ENCODE peak calls at places on chromosomes 5 and 9, in nine cellular contexts. V is cardiac fibroblast; K is activated CD8-positive, alpha-beta T cell treated with anti-CD3 and anti-CD28 coated beads for 36 hours; U is CD4-positive, alpha-beta T cell; I is heart right ventricle; B is sigmoid colon; C is hepatocyte; F is mesothelial cell of epicardium; Z is astrocyte of the spinal cord. A is an unnamed sample.

GRCh38 chr5:95801961-95802360 is 20.6 kb downstream of the GLRX start:
- DNase-seq in C (no peak), V (no peak), K (no peak), F (no peak), I (no peak), B (no peak), U (no peak), Z (no peak), A (no peak)

GRCh38 chr5:142143878-142144277 is 35.3 kb downstream of the NDFIP1 start:
- DNase-seq in V (peak; percentile 69), K (no peak), C (peak; percentile 38), B (no peak), F (no peak), Z (peak; percentile 36), I (no peak), U (no peak), A (peak; percentile 53)

GRCh38 chr5:103573411-103573810 is 10.8 kb upstream of the NUDT12 start:
- DNase-seq in I (no peak), Z (no peak), C (no peak), K (no peak), V (no peak), B (no peak), U (no peak), F (no peak), A (no peak)

GRCh38 chr9:90974007-90974406 is 172.4 kb downstream of the SYK start:
- DNase-seq in K (no peak), V (peak; percentile 17), U (no peak), C (no peak), B (no peak), I (no peak), Z (peak; percentile 47), F (no peak), A (no peak)

GRCh38 chr9:89428901-89429890 is 68.7 kb downstream of the SEMA4D start:
- DNase-seq in C (no peak), U (peak; percentile 61), V (no peak), B (no peak), F (no peak), K (peak; percentile 83), I (no peak), Z (no peak), A (peak; percentile 79)

GRCh38 chr9:69121155-69122085 is 52.7 kb upstream of the TJP2 start:
- DNase-seq in U (peak; percentile 16), V (peak; percentile 39), B (no peak), K (peak; percentile 37), F (no peak), Z (peak; percentile 17), I (peak; percentile 61), C (peak; percentile 83), A (peak; percentile 73)

GRCh38 chr5:143775258-143775657 is 36.7 kb upstream of the HMHB1 start:
- DNase-seq in C (no peak), V (no peak), B (no peak), I (no peak), Z (peak; percentile 49), U (no peak), K (peak; percentile 11), F (no peak), A (no peak)

GRCh38 chr5:169711826-169712225 is 74.8 kb downstream of the DOCK2 start:
- DNase-seq in K (no peak), U (no peak), F (no peak), Z (no peak), V (no peak), C (no peak), B (no peak), I (no peak), A (no peak)

GRCh38 chr9:85909390-85909789 is 31.6 kb upstream of the NAA35 start:
- DNase-seq in K (no peak), C (no peak), B (no peak), I (no peak), F (no peak), V (no peak), U (no peak), Z (no peak), A (no peak)

GRCh38 chr5:142667808-142668207 is 18.1 kb downstream of the FGF1 start:
- DNase-seq in I (no peak), Z (no peak), C (no peak), B (no peak), V (no peak), F (no peak), K (no peak), U (no peak), A (no peak)

GRCh38 chr5:123717139-123717538 is 205.2 kb downstream of the CSNK1G3 start:
- DNase-seq in C (no peak), F (no peak), U (no peak), Z (peak; percentile 85), B (no peak), I (no peak), V (peak; percentile 56), K (no peak), A (no peak)

GRCh38 chr5:146130440-146131045 is 25.2 kb upstream of the PLAC8L1 start:
- DNase-seq in Z (peak; percentile 31), C (peak; percentile 47), K (no peak), I (no peak), V (peak; percentile 64), U (no peak), F (no peak), B (no peak), A (no peak)

GRCh38 chr5:180803181-180804128 is 849 bp upstream of the MGAT1 start:
- DNase-seq in K (peak; percentile 97), I (peak; percentile 71), B (peak; percentile 82), Z (peak; percentile 43), V (peak; percentile 32), U (peak; percentile 80), F (no peak), C (peak; percentile 58), A (peak; percentile 89)
- TF ChIP-seq CTCF in K (no peak), I (peak; percentile 48), B (no peak), Z (peak; percentile 13), V (no peak), U (no peak), F (no peak), C (peak; percentile 11), A (no peak)

DNA sequence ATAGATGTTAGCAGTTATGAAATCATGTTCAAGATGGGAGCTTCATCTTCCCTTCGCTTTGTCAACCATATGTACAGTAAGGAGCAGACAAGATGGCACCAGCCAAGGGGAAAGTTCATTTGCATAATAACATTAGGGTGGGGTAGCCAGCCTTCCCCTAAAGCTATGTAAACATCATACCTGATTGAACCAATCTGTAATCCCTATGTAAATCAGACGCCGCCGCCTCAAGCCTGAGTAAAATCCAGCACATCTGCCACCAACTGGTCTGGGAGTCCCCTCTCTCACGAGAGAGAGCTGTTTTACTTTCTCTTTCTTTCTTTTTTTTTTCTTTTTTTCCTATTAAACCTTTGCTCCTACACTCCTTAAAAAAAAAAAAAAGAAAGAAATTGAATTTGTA is 30.8 kb upstream of the REEP2 start:
- DNase-seq in I (no peak), K (peak; percentile 81), F (no peak), U (no peak), V (no peak), C (peak; percentile 37), B (no peak), Z (no peak), A (peak; percentile 60)
- TF ChIP-seq CTCF in I (no peak), K (no peak), F (no peak), U (no peak), V (no peak), C (no peak), B (no peak), Z (no peak), A (no peak)

GRCh38 chr9:331197-331596 is 116.5 kb downstream of the DOCK8 start:
- DNase-seq in I (no peak), B (no peak), F (no peak), C (no peak), Z (no peak), U (no peak), V (no peak), K (no peak), A (no peak)

GRCh38 chr9:338602-339001 is 123.9 kb downstream of the DOCK8 start:
- DNase-seq in B (no peak), V (no peak), I (no peak), Z (no peak), C (no peak), K (no peak), U (no peak), F (no peak), A (no peak)

GRCh38 chr9:335373-335772 is 120.7 kb downstream of the DOCK8 start:
- DNase-seq in C (no peak), U (no peak), Z (no peak), B (no peak), I (no peak), K (no peak), F (no peak), V (no peak), A (no peak)

GRCh38 chr9:341634-342421 is 127.2 kb downstream of the DOCK8 start:
- DNase-seq in V (no peak), C (no peak), K (no peak), B (no peak), I (no peak), F (no peak), Z (no peak), U (no peak), A (no peak)

GRCh38 chr9:336039-336438 is 121.4 kb downstream of the DOCK8 start:
- DNase-seq in F (no peak), K (no peak), Z (no peak), V (no peak), B (no peak), C (no peak), I (no peak), U (no peak), A (no peak)
- TF ChIP-seq CTCF in F (no peak), K (no peak), Z (no peak), V (no peak), B (no peak), C (no peak), I (no peak), U (no peak), A (no peak)

GRCh38 chr9:70798018-70798417 is 323.4 kb downstream of the TRPM3 start:
- DNase-seq in U (no peak), Z (no peak), B (no peak), I (no peak), C (no peak), F (no peak), K (no peak), V (no peak), A (no peak)

GRCh38 chr9:70795841-70796240 is 325.6 kb downstream of the TRPM3 start:
- DNase-seq in U (no peak), C (no peak), I (no peak), F (no peak), Z (no peak), K (no peak), V (no peak), B (no peak), A (no peak)

GRCh38 chr9:70791936-70792335 is 329.5 kb downstream of the TRPM3 start:
- DNase-seq in K (no peak), B (no peak), C (no peak), V (no peak), I (no peak), U (no peak), F (no peak), Z (no peak), A (no peak)

GRCh38 chr9:70789086-70789485 is 332.3 kb downstream of the TRPM3 start:
- DNase-seq in I (no peak), V (no peak), F (no peak), U (no peak), K (no peak), B (no peak), C (no peak), Z (no peak), A (no peak)

DNA sequence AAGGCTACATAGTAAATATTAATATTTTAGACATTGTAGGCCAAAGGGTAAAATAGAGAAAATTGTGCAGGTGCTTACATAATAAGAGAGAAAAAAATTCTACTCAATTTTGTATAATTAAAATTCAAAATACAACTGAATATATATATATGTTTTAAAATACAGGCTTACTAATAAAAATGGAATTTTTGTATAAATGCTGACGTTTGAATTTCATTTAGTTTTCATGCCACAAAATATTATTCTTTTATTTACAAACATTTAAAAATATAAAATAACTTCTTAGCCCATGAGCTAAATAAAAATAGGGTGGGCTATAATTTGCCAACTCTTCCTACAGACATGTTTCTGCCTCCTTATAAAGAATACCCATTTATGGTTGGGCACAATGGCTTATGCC is 328.6 kb downstream of the TRPM3 start:
- DNase-seq in V (no peak), C (no peak), U (no peak), K (no peak), B (no peak), Z (no peak), F (no peak), I (no peak), A (no peak)
- TF ChIP-seq CTCF in V (no peak), C (no peak), U (no peak), K (no peak), B (no peak), Z (no peak), F (no peak), I (no peak), A (no peak)

A was measured in GM13976.